ENCODE peak calls at places on chromosomes 3 and 15, in ten cellular contexts. One of them, this sample, is unnamed. For H3K4me1 and H3K9me3, the result is how much of the 10 kb centered on the place peaks cover.

GRCh38 chr3:185820973-185821758 is 3.7 kb downstream of the IGF2BP2 start:
- DNase-seq in pancreas: no peak
- DNase-seq in colonic mucosa: no peak
- DNase-seq in K562: no peak
- DNase-seq in IMR-90: peak
- DNase-seq in A549: peak
- DNase-seq in body of pancreas: no peak
- DNase-seq in psoas muscle: no peak
- DNase-seq in heart left ventricle: no peak
- DNase-seq in CD8-positive, alpha-beta T cell: no peak
- DNase-seq in this sample: no peak

GRCh38 chr15:37045859-37046318 is 54.5 kb downstream of the MEIS2 start:
- DNase-seq in IMR-90: no peak
- DNase-seq in A549: no peak
- DNase-seq in colonic mucosa: no peak
- DNase-seq in pancreas: no peak
- DNase-seq in K562: no peak
- DNase-seq in psoas muscle: no peak
- DNase-seq in heart left ventricle: no peak
- DNase-seq in body of pancreas: no peak
- DNase-seq in CD8-positive, alpha-beta T cell: no peak
- DNase-seq in this sample: no peak

GRCh38 chr3:32423534-32423933 is 31.9 kb downstream of the CMTM7 start:
- DNase-seq in K562: no peak
- DNase-seq in A549: no peak
- DNase-seq in colonic mucosa: no peak
- DNase-seq in IMR-90: no peak
- DNase-seq in pancreas: no peak
- DNase-seq in heart left ventricle: no peak
- DNase-seq in psoas muscle: no peak
- DNase-seq in CD8-positive, alpha-beta T cell: no peak
- DNase-seq in body of pancreas: no peak
- DNase-seq in this sample: no peak

GRCh38 chr3:196339493-196340254 is 1.5 kb upstream of the TM4SF19 start:
- DNase-seq in A549: peak
- DNase-seq in psoas muscle: no peak
- DNase-seq in heart left ventricle: no peak
- DNase-seq in IMR-90: peak
- DNase-seq in K562: peak
- DNase-seq in body of pancreas: no peak
- DNase-seq in pancreas: no peak
- DNase-seq in colonic mucosa: no peak
- DNase-seq in CD8-positive, alpha-beta T cell: no peak
- DNase-seq in this sample: no peak

GRCh38 chr3:128482857-128483656 is 9.9 kb downstream of the GATA2 start:
- DNase-seq in body of pancreas: no peak
- DNase-seq in CD8-positive, alpha-beta T cell: no peak
- DNase-seq in colonic mucosa: no peak
- DNase-seq in K562: peak
- DNase-seq in IMR-90: peak
- DNase-seq in pancreas: no peak
- DNase-seq in heart left ventricle: peak
- DNase-seq in psoas muscle: peak
- DNase-seq in A549: no peak
- DNase-seq in this sample: peak

GRCh38 chr15:85748729-85749128 is 46.0 kb downstream of the KLHL25 start:
- DNase-seq in heart left ventricle: no peak
- DNase-seq in IMR-90: no peak
- DNase-seq in CD8-positive, alpha-beta T cell: no peak
- DNase-seq in psoas muscle: no peak
- DNase-seq in pancreas: no peak
- DNase-seq in body of pancreas: peak
- DNase-seq in A549: no peak
- DNase-seq in colonic mucosa: no peak
- DNase-seq in K562: no peak
- DNase-seq in this sample: no peak

GRCh38 chr15:62889734-62890505 is 152.6 kb upstream of the TPM1 start:
- DNase-seq in colonic mucosa: peak
- DNase-seq in heart left ventricle: no peak
- DNase-seq in CD8-positive, alpha-beta T cell: no peak
- DNase-seq in psoas muscle: no peak
- DNase-seq in body of pancreas: peak
- DNase-seq in A549: peak
- DNase-seq in IMR-90: peak
- DNase-seq in pancreas: no peak
- DNase-seq in K562: no peak
- DNase-seq in this sample: no peak

GRCh38 chr3:129184396-129184656 is 630 bp upstream of the CNBP start:
- DNase-seq in psoas muscle: no peak
- DNase-seq in colonic mucosa: peak
- DNase-seq in heart left ventricle: no peak
- DNase-seq in IMR-90: no peak
- DNase-seq in K562: no peak
- DNase-seq in body of pancreas: no peak
- DNase-seq in pancreas: peak
- DNase-seq in CD8-positive, alpha-beta T cell: no peak
- DNase-seq in A549: peak
- DNase-seq in this sample: peak

DNA sequence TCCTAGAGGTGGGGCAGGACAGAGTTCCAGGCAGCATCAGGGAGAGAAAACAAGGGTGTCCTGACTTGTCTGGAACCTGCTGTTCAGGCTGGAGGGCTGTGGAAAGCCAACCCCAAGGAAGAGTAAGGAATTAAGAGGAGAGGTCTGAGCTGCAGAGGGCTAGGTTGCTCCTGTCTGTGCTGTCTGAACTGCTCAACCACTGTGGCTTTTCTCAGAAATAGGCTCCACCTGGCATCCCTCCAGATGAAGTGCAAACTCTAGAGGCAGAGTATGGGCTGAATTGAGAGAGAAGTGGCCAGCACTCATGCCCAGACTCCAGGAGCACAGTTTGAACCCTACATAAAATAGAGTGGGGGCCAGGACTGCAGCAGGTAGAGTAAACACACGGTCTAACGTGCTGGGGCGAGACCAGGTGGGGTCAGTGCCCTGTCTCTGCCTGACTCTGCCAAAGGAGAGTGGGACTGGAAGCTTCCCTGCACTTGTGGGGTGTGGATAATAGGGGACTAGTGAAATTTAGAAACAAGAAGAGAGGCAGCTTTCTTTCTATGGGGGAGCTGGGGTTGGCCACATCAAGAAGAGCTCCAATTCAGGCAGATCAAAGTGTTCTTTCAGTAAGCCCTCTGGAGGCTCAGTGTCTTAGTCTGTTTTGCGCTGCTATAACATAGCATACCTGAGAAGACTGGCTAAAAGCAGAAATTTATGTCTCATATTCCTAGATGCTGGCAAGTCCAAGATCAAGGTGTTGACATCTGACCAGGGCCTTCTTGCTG is 28.0 kb upstream of the MNS1 start:
- DNase-seq in CD8-positive, alpha-beta T cell: no peak
- DNase-seq in psoas muscle: no peak
- DNase-seq in colonic mucosa: no peak
- DNase-seq in body of pancreas: no peak
- DNase-seq in pancreas: no peak
- DNase-seq in IMR-90: no peak
- DNase-seq in K562: no peak
- DNase-seq in A549: no peak
- DNase-seq in heart left ventricle: no peak
- DNase-seq in this sample: no peak
- H3K4me1 ChIP-seq in CD8-positive, alpha-beta T cell: under half
- H3K4me1 ChIP-seq in psoas muscle: under half
- H3K4me1 ChIP-seq in colonic mucosa: under half
- H3K4me1 ChIP-seq in body of pancreas: under half
- H3K4me1 ChIP-seq in pancreas: under half
- H3K4me1 ChIP-seq in IMR-90: under half
- H3K4me1 ChIP-seq in K562: under half
- H3K4me1 ChIP-seq in A549: under half
- H3K4me1 ChIP-seq in heart left ventricle: under half
- H3K4me1 ChIP-seq in this sample: under half

DNA sequence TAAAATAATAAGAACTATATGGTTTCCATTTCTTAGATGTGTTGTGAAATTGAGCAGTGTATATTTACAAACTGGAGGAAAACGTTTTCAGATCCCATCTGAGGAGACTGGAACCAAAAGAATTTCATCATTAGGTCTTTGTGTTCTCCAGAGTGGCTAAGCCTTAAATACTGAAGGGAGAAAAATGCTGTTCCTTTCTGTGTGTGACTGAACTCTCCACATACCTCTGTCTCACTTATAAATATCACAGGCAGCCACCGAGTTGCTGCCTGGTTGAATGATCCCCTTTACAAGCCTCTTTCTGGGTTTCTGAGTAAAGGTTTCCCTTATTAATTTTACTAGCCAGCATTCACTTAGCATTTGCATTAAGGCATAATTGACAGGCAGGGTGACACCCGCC is 913.9 kb upstream of the NR2F2 start:
- DNase-seq in K562: no peak
- DNase-seq in A549: no peak
- DNase-seq in heart left ventricle: no peak
- DNase-seq in psoas muscle: no peak
- DNase-seq in body of pancreas: no peak
- DNase-seq in colonic mucosa: no peak
- DNase-seq in pancreas: no peak
- DNase-seq in CD8-positive, alpha-beta T cell: no peak
- DNase-seq in IMR-90: no peak
- DNase-seq in this sample: no peak
- H3K9me3 ChIP-seq in K562: under half
- H3K9me3 ChIP-seq in A549: under half
- H3K9me3 ChIP-seq in heart left ventricle: under half
- H3K9me3 ChIP-seq in psoas muscle: under half
- H3K9me3 ChIP-seq in body of pancreas: under half
- H3K9me3 ChIP-seq in colonic mucosa: under half
- H3K9me3 ChIP-seq in pancreas: under half
- H3K9me3 ChIP-seq in CD8-positive, alpha-beta T cell: under half
- H3K9me3 ChIP-seq in IMR-90: under half
- H3K9me3 ChIP-seq in this sample: under half

GRCh38 chr15:60396560-60396963 is 1.2 kb downstream of the ANXA2 start:
- DNase-seq in K562: no peak
- DNase-seq in IMR-90: no peak
- DNase-seq in colonic mucosa: peak
- DNase-seq in psoas muscle: no peak
- DNase-seq in CD8-positive, alpha-beta T cell: no peak
- DNase-seq in A549: peak
- DNase-seq in pancreas: no peak
- DNase-seq in heart left ventricle: no peak
- DNase-seq in body of pancreas: no peak
- DNase-seq in this sample: no peak

GRCh38 chr15:60392986-60393811 is 4.6 kb downstream of the ANXA2 start:
- DNase-seq in psoas muscle: peak
- DNase-seq in body of pancreas: peak
- DNase-seq in CD8-positive, alpha-beta T cell: no peak
- DNase-seq in colonic mucosa: peak
- DNase-seq in pancreas: peak
- DNase-seq in heart left ventricle: no peak
- DNase-seq in K562: peak
- DNase-seq in IMR-90: peak
- DNase-seq in A549: peak
- DNase-seq in this sample: peak

GRCh38 chr15:60396964-60397771 is 618 bp downstream of the ANXA2 start:
- DNase-seq in body of pancreas: peak
- DNase-seq in psoas muscle: peak
- DNase-seq in A549: peak
- DNase-seq in pancreas: peak
- DNase-seq in K562: peak
- DNase-seq in colonic mucosa: peak
- DNase-seq in IMR-90: peak
- DNase-seq in CD8-positive, alpha-beta T cell: peak
- DNase-seq in heart left ventricle: peak
- DNase-seq in this sample: peak

GRCh38 chr15:60396100-60396499 is 1.7 kb downstream of the ANXA2 start:
- DNase-seq in pancreas: no peak
- DNase-seq in body of pancreas: peak
- DNase-seq in CD8-positive, alpha-beta T cell: no peak
- DNase-seq in IMR-90: no peak
- DNase-seq in psoas muscle: no peak
- DNase-seq in K562: no peak
- DNase-seq in A549: peak
- DNase-seq in colonic mucosa: no peak
- DNase-seq in heart left ventricle: no peak
- DNase-seq in this sample: no peak

DNA sequence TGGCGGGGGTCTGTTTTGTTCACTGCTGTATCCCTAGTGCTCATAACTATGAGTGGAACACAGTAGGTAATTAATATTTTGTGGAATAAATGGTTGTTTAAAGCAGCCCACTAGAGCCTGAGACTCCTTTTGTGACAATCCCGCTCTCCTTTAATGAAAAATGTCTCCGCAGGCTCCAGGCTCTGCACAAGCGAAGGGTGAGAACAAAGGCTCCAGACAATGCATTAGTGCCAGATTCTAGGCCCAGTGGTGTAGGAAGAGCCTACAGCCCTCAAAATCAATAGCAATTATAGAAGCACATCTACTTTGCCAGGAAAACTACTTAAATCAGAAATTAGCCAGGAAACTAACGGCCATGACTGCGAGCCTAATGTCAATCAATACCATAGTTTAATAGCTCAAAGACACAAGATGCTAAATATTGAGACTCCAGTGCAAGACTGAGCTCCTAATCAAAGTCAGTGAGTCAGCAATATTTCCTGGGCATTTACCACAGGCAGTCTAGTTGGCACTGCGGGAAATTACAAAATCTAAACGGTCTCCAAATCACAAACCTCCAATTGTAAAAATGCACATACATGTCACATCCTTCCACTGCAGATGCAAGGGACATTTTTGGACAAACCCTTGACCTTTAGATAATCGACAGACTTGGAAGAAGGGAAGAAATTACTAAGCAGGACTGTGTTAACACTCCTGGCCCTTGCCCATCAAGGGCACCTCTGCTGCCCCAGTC is 2.3 kb downstream of the ANXA2 start:
- DNase-seq in psoas muscle: no peak
- DNase-seq in body of pancreas: no peak
- DNase-seq in A549: no peak
- DNase-seq in pancreas: no peak
- DNase-seq in CD8-positive, alpha-beta T cell: no peak
- DNase-seq in heart left ventricle: no peak
- DNase-seq in IMR-90: no peak
- DNase-seq in colonic mucosa: no peak
- DNase-seq in K562: no peak
- DNase-seq in this sample: no peak
- H3K4me1 ChIP-seq in psoas muscle: half or more
- H3K4me1 ChIP-seq in body of pancreas: half or more
- H3K4me1 ChIP-seq in A549: half or more
- H3K4me1 ChIP-seq in pancreas: under half
- H3K4me1 ChIP-seq in CD8-positive, alpha-beta T cell: under half
- H3K4me1 ChIP-seq in heart left ventricle: under half
- H3K4me1 ChIP-seq in IMR-90: under half
- H3K4me1 ChIP-seq in colonic mucosa: under half
- H3K4me1 ChIP-seq in K562: half or more
- H3K4me1 ChIP-seq in this sample: half or more

DNA sequence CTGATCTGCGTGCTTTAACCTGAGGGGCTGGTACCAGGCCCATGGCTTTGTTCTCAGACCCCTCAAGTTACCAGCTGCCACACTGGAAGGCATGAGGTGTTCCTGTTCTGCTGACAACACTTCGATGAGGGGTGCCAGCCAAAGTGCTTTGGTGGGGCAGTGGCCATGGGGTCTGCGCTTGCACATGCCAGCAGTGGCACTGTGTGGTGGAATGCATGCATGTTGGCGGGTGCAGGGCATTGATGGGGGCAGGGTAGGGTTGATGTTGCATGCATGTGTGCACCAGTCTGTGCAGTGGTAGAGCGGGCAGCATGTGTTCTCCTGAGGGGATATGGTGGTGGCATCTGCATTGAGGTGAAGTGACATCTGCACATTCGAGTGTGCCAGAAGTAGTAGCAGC is 497.0 kb downstream of the SQOR start:
- DNase-seq in heart left ventricle: no peak
- DNase-seq in IMR-90: no peak
- DNase-seq in body of pancreas: no peak
- DNase-seq in CD8-positive, alpha-beta T cell: no peak
- DNase-seq in K562: no peak
- DNase-seq in pancreas: no peak
- DNase-seq in A549: no peak
- DNase-seq in psoas muscle: no peak
- DNase-seq in colonic mucosa: no peak
- DNase-seq in this sample: no peak
- H3K9me3 ChIP-seq in heart left ventricle: under half
- H3K9me3 ChIP-seq in IMR-90: under half
- H3K9me3 ChIP-seq in body of pancreas: under half
- H3K9me3 ChIP-seq in CD8-positive, alpha-beta T cell: under half
- H3K9me3 ChIP-seq in K562: under half
- H3K9me3 ChIP-seq in pancreas: under half
- H3K9me3 ChIP-seq in A549: under half
- H3K9me3 ChIP-seq in psoas muscle: under half
- H3K9me3 ChIP-seq in colonic mucosa: under half
- H3K9me3 ChIP-seq in this sample: under half

This sample was measured in BE2C.